ENCODE peak calls at places on chromosomes 13 and 19, in nine cellular contexts. One of them, this sample, is unnamed.

GRCh38 chr13:46124531-46124966 is 19.7 kb upstream of the CPB2 start:
- DNase-seq in stimulated activated CD8-positive, alpha-beta memory T cell treated with anti-CD3 and anti-CD28 coated beads, Interleukin-4, amount 100 ng/mL, for 48 hours: peak
- DNase-seq in posterior cingulate gyrus: no peak
- DNase-seq in gastrocnemius medialis: no peak
- DNase-seq in dorsolateral prefrontal cortex: no peak
- DNase-seq in activated CD4-positive, CD25-positive, alpha-beta regulatory T cell treated with anti-CD3 and anti-CD28 coated beads, Interleukin-2, amount 50 U/mL, for 16 hours: no peak
- DNase-seq in renal cortical epithelial cell: no peak
- DNase-seq in hepatic stellate cell: no peak
- DNase-seq in Kasumi-1: peak
- DNase-seq in this sample: no peak

GRCh38 chr13:23790591-23791170 is 98.5 kb downstream of the MIPEP start:
- DNase-seq in posterior cingulate gyrus: no peak
- DNase-seq in gastrocnemius medialis: no peak
- DNase-seq in stimulated activated CD8-positive, alpha-beta memory T cell treated with anti-CD3 and anti-CD28 coated beads, Interleukin-4, amount 100 ng/mL, for 48 hours: no peak
- DNase-seq in renal cortical epithelial cell: peak
- DNase-seq in dorsolateral prefrontal cortex: peak
- DNase-seq in Kasumi-1: no peak
- DNase-seq in hepatic stellate cell: peak
- DNase-seq in activated CD4-positive, CD25-positive, alpha-beta regulatory T cell treated with anti-CD3 and anti-CD28 coated beads, Interleukin-2, amount 50 U/mL, for 16 hours: no peak
- DNase-seq in this sample: peak

GRCh38 chr19:5903054-5903501 is 512 bp downstream of the NDUFA11 start:
- DNase-seq in Kasumi-1: no peak
- DNase-seq in gastrocnemius medialis: no peak
- DNase-seq in posterior cingulate gyrus: no peak
- DNase-seq in renal cortical epithelial cell: peak
- DNase-seq in activated CD4-positive, CD25-positive, alpha-beta regulatory T cell treated with anti-CD3 and anti-CD28 coated beads, Interleukin-2, amount 50 U/mL, for 16 hours: no peak
- DNase-seq in stimulated activated CD8-positive, alpha-beta memory T cell treated with anti-CD3 and anti-CD28 coated beads, Interleukin-4, amount 100 ng/mL, for 48 hours: peak
- DNase-seq in hepatic stellate cell: peak
- DNase-seq in dorsolateral prefrontal cortex: no peak
- DNase-seq in this sample: no peak

GRCh38 chr19:47122359-47123335 is 8.0 kb upstream of the SAE1 start:
- DNase-seq in stimulated activated CD8-positive, alpha-beta memory T cell treated with anti-CD3 and anti-CD28 coated beads, Interleukin-4, amount 100 ng/mL, for 48 hours: no peak
- DNase-seq in posterior cingulate gyrus: no peak
- DNase-seq in Kasumi-1: no peak
- DNase-seq in dorsolateral prefrontal cortex: no peak
- DNase-seq in gastrocnemius medialis: no peak
- DNase-seq in renal cortical epithelial cell: peak
- DNase-seq in activated CD4-positive, CD25-positive, alpha-beta regulatory T cell treated with anti-CD3 and anti-CD28 coated beads, Interleukin-2, amount 50 U/mL, for 16 hours: no peak
- DNase-seq in hepatic stellate cell: no peak
- DNase-seq in this sample: peak

GRCh38 chr19:47391510-47392223 is 27.7 kb downstream of the MEIS3 start:
- DNase-seq in dorsolateral prefrontal cortex: peak
- DNase-seq in hepatic stellate cell: peak
- DNase-seq in gastrocnemius medialis: no peak
- DNase-seq in posterior cingulate gyrus: peak
- DNase-seq in stimulated activated CD8-positive, alpha-beta memory T cell treated with anti-CD3 and anti-CD28 coated beads, Interleukin-4, amount 100 ng/mL, for 48 hours: peak
- DNase-seq in Kasumi-1: peak
- DNase-seq in renal cortical epithelial cell: peak
- DNase-seq in activated CD4-positive, CD25-positive, alpha-beta regulatory T cell treated with anti-CD3 and anti-CD28 coated beads, Interleukin-2, amount 50 U/mL, for 16 hours: peak
- DNase-seq in this sample: peak

GRCh38 chr19:5943623-5944022 is 29.6 kb downstream of the CAPS start:
- DNase-seq in dorsolateral prefrontal cortex: no peak
- DNase-seq in gastrocnemius medialis: no peak
- DNase-seq in renal cortical epithelial cell: no peak
- DNase-seq in posterior cingulate gyrus: no peak
- DNase-seq in Kasumi-1: no peak
- DNase-seq in stimulated activated CD8-positive, alpha-beta memory T cell treated with anti-CD3 and anti-CD28 coated beads, Interleukin-4, amount 100 ng/mL, for 48 hours: no peak
- DNase-seq in activated CD4-positive, CD25-positive, alpha-beta regulatory T cell treated with anti-CD3 and anti-CD28 coated beads, Interleukin-2, amount 50 U/mL, for 16 hours: no peak
- DNase-seq in hepatic stellate cell: no peak
- DNase-seq in this sample: no peak

GRCh38 chr19:40229484-40229883 is 3.0 kb upstream of the CCNP start:
- DNase-seq in hepatic stellate cell: peak
- DNase-seq in renal cortical epithelial cell: peak
- DNase-seq in Kasumi-1: no peak
- DNase-seq in stimulated activated CD8-positive, alpha-beta memory T cell treated with anti-CD3 and anti-CD28 coated beads, Interleukin-4, amount 100 ng/mL, for 48 hours: peak
- DNase-seq in gastrocnemius medialis: no peak
- DNase-seq in activated CD4-positive, CD25-positive, alpha-beta regulatory T cell treated with anti-CD3 and anti-CD28 coated beads, Interleukin-2, amount 50 U/mL, for 16 hours: no peak
- DNase-seq in dorsolateral prefrontal cortex: no peak
- DNase-seq in posterior cingulate gyrus: no peak
- DNase-seq in this sample: no peak

GRCh38 chr13:29934531-29935308 is 84.3 kb upstream of the UBL3 start:
- DNase-seq in hepatic stellate cell: no peak
- DNase-seq in dorsolateral prefrontal cortex: no peak
- DNase-seq in renal cortical epithelial cell: no peak
- DNase-seq in activated CD4-positive, CD25-positive, alpha-beta regulatory T cell treated with anti-CD3 and anti-CD28 coated beads, Interleukin-2, amount 50 U/mL, for 16 hours: no peak
- DNase-seq in posterior cingulate gyrus: no peak
- DNase-seq in stimulated activated CD8-positive, alpha-beta memory T cell treated with anti-CD3 and anti-CD28 coated beads, Interleukin-4, amount 100 ng/mL, for 48 hours: peak
- DNase-seq in gastrocnemius medialis: no peak
- DNase-seq in Kasumi-1: no peak
- DNase-seq in this sample: no peak

GRCh38 chr19:42563352-42564210 is 31.1 kb downstream of the CEACAM8 start:
- DNase-seq in gastrocnemius medialis: no peak
- DNase-seq in dorsolateral prefrontal cortex: peak
- DNase-seq in stimulated activated CD8-positive, alpha-beta memory T cell treated with anti-CD3 and anti-CD28 coated beads, Interleukin-4, amount 100 ng/mL, for 48 hours: peak
- DNase-seq in activated CD4-positive, CD25-positive, alpha-beta regulatory T cell treated with anti-CD3 and anti-CD28 coated beads, Interleukin-2, amount 50 U/mL, for 16 hours: no peak
- DNase-seq in Kasumi-1: peak
- DNase-seq in posterior cingulate gyrus: no peak
- DNase-seq in hepatic stellate cell: peak
- DNase-seq in renal cortical epithelial cell: peak
- DNase-seq in this sample: peak

GRCh38 chr13:79631260-79631659 is 150.3 kb downstream of the NDFIP2 start:
- DNase-seq in renal cortical epithelial cell: peak
- DNase-seq in Kasumi-1: peak
- DNase-seq in posterior cingulate gyrus: no peak
- DNase-seq in activated CD4-positive, CD25-positive, alpha-beta regulatory T cell treated with anti-CD3 and anti-CD28 coated beads, Interleukin-2, amount 50 U/mL, for 16 hours: no peak
- DNase-seq in dorsolateral prefrontal cortex: no peak
- DNase-seq in stimulated activated CD8-positive, alpha-beta memory T cell treated with anti-CD3 and anti-CD28 coated beads, Interleukin-4, amount 100 ng/mL, for 48 hours: no peak
- DNase-seq in gastrocnemius medialis: peak
- DNase-seq in hepatic stellate cell: peak
- DNase-seq in this sample: peak

GRCh38 chr13:100987993-100988392 is 313.4 kb upstream of the TMTC4 start:
- DNase-seq in stimulated activated CD8-positive, alpha-beta memory T cell treated with anti-CD3 and anti-CD28 coated beads, Interleukin-4, amount 100 ng/mL, for 48 hours: no peak
- DNase-seq in gastrocnemius medialis: no peak
- DNase-seq in renal cortical epithelial cell: peak
- DNase-seq in posterior cingulate gyrus: no peak
- DNase-seq in hepatic stellate cell: peak
- DNase-seq in activated CD4-positive, CD25-positive, alpha-beta regulatory T cell treated with anti-CD3 and anti-CD28 coated beads, Interleukin-2, amount 50 U/mL, for 16 hours: no peak
- DNase-seq in dorsolateral prefrontal cortex: no peak
- DNase-seq in Kasumi-1: no peak
- DNase-seq in this sample: no peak

GRCh38 chr19:6227156-6227940 is 52.4 kb downstream of the MLLT1 start:
- DNase-seq in activated CD4-positive, CD25-positive, alpha-beta regulatory T cell treated with anti-CD3 and anti-CD28 coated beads, Interleukin-2, amount 50 U/mL, for 16 hours: no peak
- DNase-seq in gastrocnemius medialis: no peak
- DNase-seq in hepatic stellate cell: no peak
- DNase-seq in posterior cingulate gyrus: no peak
- DNase-seq in stimulated activated CD8-positive, alpha-beta memory T cell treated with anti-CD3 and anti-CD28 coated beads, Interleukin-4, amount 100 ng/mL, for 48 hours: no peak
- DNase-seq in dorsolateral prefrontal cortex: no peak
- DNase-seq in renal cortical epithelial cell: no peak
- DNase-seq in Kasumi-1: no peak
- DNase-seq in this sample: no peak

GRCh38 chr19:39843919-39844793 is 2.0 kb downstream of the FBL start:
- DNase-seq in dorsolateral prefrontal cortex: no peak
- DNase-seq in Kasumi-1: peak
- DNase-seq in stimulated activated CD8-positive, alpha-beta memory T cell treated with anti-CD3 and anti-CD28 coated beads, Interleukin-4, amount 100 ng/mL, for 48 hours: no peak
- DNase-seq in gastrocnemius medialis: no peak
- DNase-seq in posterior cingulate gyrus: no peak
- DNase-seq in activated CD4-positive, CD25-positive, alpha-beta regulatory T cell treated with anti-CD3 and anti-CD28 coated beads, Interleukin-2, amount 50 U/mL, for 16 hours: no peak
- DNase-seq in hepatic stellate cell: peak
- DNase-seq in renal cortical epithelial cell: peak
- DNase-seq in this sample: no peak

GRCh38 chr13:32947886-32948285 is 68.3 kb upstream of the KL start:
- DNase-seq in dorsolateral prefrontal cortex: no peak
- DNase-seq in stimulated activated CD8-positive, alpha-beta memory T cell treated with anti-CD3 and anti-CD28 coated beads, Interleukin-4, amount 100 ng/mL, for 48 hours: no peak
- DNase-seq in Kasumi-1: no peak
- DNase-seq in hepatic stellate cell: no peak
- DNase-seq in gastrocnemius medialis: no peak
- DNase-seq in renal cortical epithelial cell: peak
- DNase-seq in posterior cingulate gyrus: no peak
- DNase-seq in activated CD4-positive, CD25-positive, alpha-beta regulatory T cell treated with anti-CD3 and anti-CD28 coated beads, Interleukin-2, amount 50 U/mL, for 16 hours: no peak
- DNase-seq in this sample: no peak

GRCh38 chr19:12783849-12784393 is 7.4 kb upstream of the JUNB start:
- DNase-seq in posterior cingulate gyrus: no peak
- DNase-seq in hepatic stellate cell: no peak
- DNase-seq in stimulated activated CD8-positive, alpha-beta memory T cell treated with anti-CD3 and anti-CD28 coated beads, Interleukin-4, amount 100 ng/mL, for 48 hours: peak
- DNase-seq in Kasumi-1: no peak
- DNase-seq in dorsolateral prefrontal cortex: no peak
- DNase-seq in renal cortical epithelial cell: no peak
- DNase-seq in activated CD4-positive, CD25-positive, alpha-beta regulatory T cell treated with anti-CD3 and anti-CD28 coated beads, Interleukin-2, amount 50 U/mL, for 16 hours: no peak
- DNase-seq in gastrocnemius medialis: no peak
- DNase-seq in this sample: peak

This sample was measured in MG63.